ENCODE peak calls at places on chromosomes 5 and 9, in five cellular contexts. P is activated naive CD4-positive, alpha-beta T cell treated with anti-CD3 and anti-CD28 coated beads, Interleukin-2, amount 10 ng/mL, durations not matched to agents 7 days and 5 days; M is dermis blood vessel endothelial cell; C is sciatic nerve; W is GM10248. U is an unnamed sample.

GRCh38 chr9:124792257-124792975 is 15.5 kb downstream of the OLFML2A start:
- DNase-seq in W (no peak), C (no peak), P (no peak), M (no peak), U (no peak)

GRCh38 chr5:8340739-8341344 is 471.9 kb downstream of the MTRR start:
- DNase-seq in P (no peak), M (no peak), W (no peak), C (no peak), U (no peak)

GRCh38 chr9:7336356-7337075 is 463.1 kb downstream of the DMAC1 start:
- DNase-seq in W (no peak), P (no peak), C (no peak), M (no peak), U (no peak)

GRCh38 chr9:95182854-95183563 is 134.5 kb downstream of the FANCC start:
- DNase-seq in C (no peak), P (no peak), M (no peak), W (no peak), U (peak)

GRCh38 chr9:70480405-70480980 is 66.0 kb upstream of the KLF9 start:
- DNase-seq in M (peak), P (no peak), W (no peak), C (peak), U (no peak)

GRCh38 chr5:142981886-142982820 is 212.0 kb downstream of the ARHGAP26 start:
- DNase-seq in P (no peak), W (no peak), M (peak), C (peak), U (no peak)

GRCh38 chr5:31982027-31982426 is 192.1 kb downstream of the GOLPH3 start:
- DNase-seq in P (no peak), C (no peak), W (no peak), M (no peak), U (no peak)

GRCh38 chr9:104121022-104121421 is 26.9 kb downstream of the SMC2 start:
- DNase-seq in M (no peak), W (no peak), P (no peak), C (no peak), U (no peak)

GRCh38 chr5:112737472-112738179 is at the start of gene APC:
- DNase-seq in C (peak), M (peak), P (peak), W (peak), U (peak)

GRCh38 chr9:132474253-132474652 is 64.2 kb downstream of the CFAP77 start:
- DNase-seq in C (no peak), P (no peak), W (no peak), M (no peak), U (no peak)

GRCh38 chr5:165130656-165131055 is 1625.2 kb downstream of the MAT2B start:
- DNase-seq in C (no peak), P (no peak), W (no peak), M (no peak), U (no peak)

GRCh38 chr5:179413711-179414458 is 68.6 kb upstream of the ADAMTS2 start:
- DNase-seq in P (no peak), C (no peak), M (no peak), W (no peak), U (no peak)

GRCh38 chr5:34826347-34826746 is 12.6 kb upstream of the TTC23L start:
- DNase-seq in M (no peak), W (no peak), P (no peak), C (no peak), U (no peak)

GRCh38 chr5:124932791-124933600 is 186.6 kb upstream of the ZNF608 start:
- DNase-seq in C (no peak), W (no peak), M (no peak), P (no peak), U (no peak)

GRCh38 chr5:102115736-102116135 is 180.3 kb downstream of the SLCO4C1 start:
- DNase-seq in P (no peak), M (no peak), C (no peak), W (no peak), U (no peak)

GRCh38 chr5:178356459-178356872 is 123.9 kb upstream of the PHYKPL start:
- DNase-seq in W (no peak), M (no peak), P (no peak), C (no peak), U (no peak)

GRCh38 chr9:33993104-33993503 is 55.6 kb downstream of the UBAP2 start:
- DNase-seq in W (no peak), C (no peak), M (no peak), P (no peak), U (no peak)

GRCh38 chr9:136137321-136138054 is 18.8 kb upstream of the TMEM250 start:
- DNase-seq in P (no peak), M (peak), W (no peak), C (no peak), U (no peak)

GRCh38 chr5:107223066-107223465 is 447.7 kb downstream of the EFNA5 start:
- DNase-seq in C (no peak), P (no peak), W (no peak), M (no peak), U (no peak)

GRCh38 chr5:160097981-160098380 is 21.3 kb downstream of the PWWP2A start:
- DNase-seq in W (no peak), P (no peak), M (no peak), C (no peak), U (no peak)

GRCh38 chr5:98905857-98906688 is 22.7 kb downstream of the CHD1 start:
- DNase-seq in P (no peak), M (peak), W (peak), C (no peak), U (peak)

GRCh38 chr5:180068519-180069090 is 3.0 kb downstream of the RNF130 start:
- DNase-seq in C (no peak), M (no peak), W (no peak), P (no peak), U (no peak)

GRCh38 chr5:135438712-135439111 is 8.4 kb downstream of the DCANP1 start:
- DNase-seq in W (no peak), C (no peak), P (no peak), M (no peak), U (no peak)